ENCODE peak calls at places on chromosomes 4 and X, in five cellular contexts. One of them, this sample, is unnamed.

GRCh38 chr4:116469582-116469981 is 615.8 kb downstream of the TRAM1L1 start:
- DNase-seq in IMR-90: no peak
- DNase-seq in activated CD8-positive, alpha-beta T cell treated with anti-CD3 and anti-CD28 coated beads for 36 hours: no peak
- DNase-seq in nephron progenitor cell: no peak
- DNase-seq in HFFc6: no peak
- DNase-seq in this sample: no peak

GRCh38 chr4:106034205-106034604 is 138.9 kb downstream of the NPNT start:
- DNase-seq in IMR-90: no peak
- DNase-seq in activated CD8-positive, alpha-beta T cell treated with anti-CD3 and anti-CD28 coated beads for 36 hours: no peak
- DNase-seq in nephron progenitor cell: no peak
- DNase-seq in HFFc6: peak
- DNase-seq in this sample: no peak

GRCh38 chrX:74419861-74420193 is 1.5 kb upstream of the SLC16A2 start:
- DNase-seq in IMR-90: no peak
- DNase-seq in activated CD8-positive, alpha-beta T cell treated with anti-CD3 and anti-CD28 coated beads for 36 hours: peak
- DNase-seq in nephron progenitor cell: no peak
- DNase-seq in HFFc6: no peak
- DNase-seq in this sample: peak

GRCh38 chr4:73653695-73654106 is 33.5 kb upstream of the RASSF6 start:
- DNase-seq in IMR-90: peak
- DNase-seq in activated CD8-positive, alpha-beta T cell treated with anti-CD3 and anti-CD28 coated beads for 36 hours: peak
- DNase-seq in nephron progenitor cell: no peak
- DNase-seq in HFFc6: no peak
- DNase-seq in this sample: peak

GRCh38 chrX:19824603-19825002 is 62.8 kb downstream of the SH3KBP1 start:
- DNase-seq in IMR-90: peak
- DNase-seq in activated CD8-positive, alpha-beta T cell treated with anti-CD3 and anti-CD28 coated beads for 36 hours: peak
- DNase-seq in nephron progenitor cell: no peak
- DNase-seq in HFFc6: peak
- DNase-seq in this sample: no peak

GRCh38 chrX:110558406-110558805 is 199.8 kb downstream of the RTL9 start:
- DNase-seq in IMR-90: no peak
- DNase-seq in activated CD8-positive, alpha-beta T cell treated with anti-CD3 and anti-CD28 coated beads for 36 hours: no peak
- DNase-seq in nephron progenitor cell: no peak
- DNase-seq in HFFc6: no peak
- DNase-seq in this sample: no peak

GRCh38 chr4:157114671-157115070 is 38.7 kb downstream of the GLRB start:
- DNase-seq in IMR-90: no peak
- DNase-seq in activated CD8-positive, alpha-beta T cell treated with anti-CD3 and anti-CD28 coated beads for 36 hours: no peak
- DNase-seq in nephron progenitor cell: no peak
- DNase-seq in HFFc6: no peak
- DNase-seq in this sample: no peak

GRCh38 chr4:52057196-52057595 is 6.1 kb downstream of the SPATA18 start:
- DNase-seq in IMR-90: no peak
- DNase-seq in activated CD8-positive, alpha-beta T cell treated with anti-CD3 and anti-CD28 coated beads for 36 hours: no peak
- DNase-seq in nephron progenitor cell: no peak
- DNase-seq in HFFc6: no peak
- DNase-seq in this sample: no peak

GRCh38 chr4:132593717-132594400 is 555.2 kb upstream of the PCDH10 start:
- DNase-seq in IMR-90: no peak
- DNase-seq in activated CD8-positive, alpha-beta T cell treated with anti-CD3 and anti-CD28 coated beads for 36 hours: no peak
- DNase-seq in nephron progenitor cell: no peak
- DNase-seq in HFFc6: peak
- DNase-seq in this sample: no peak

GRCh38 chr4:71211748-71212147 is 127.1 kb upstream of the SLC4A4 start:
- DNase-seq in IMR-90: no peak
- DNase-seq in activated CD8-positive, alpha-beta T cell treated with anti-CD3 and anti-CD28 coated beads for 36 hours: no peak
- DNase-seq in nephron progenitor cell: no peak
- DNase-seq in HFFc6: no peak
- DNase-seq in this sample: no peak

DNA sequence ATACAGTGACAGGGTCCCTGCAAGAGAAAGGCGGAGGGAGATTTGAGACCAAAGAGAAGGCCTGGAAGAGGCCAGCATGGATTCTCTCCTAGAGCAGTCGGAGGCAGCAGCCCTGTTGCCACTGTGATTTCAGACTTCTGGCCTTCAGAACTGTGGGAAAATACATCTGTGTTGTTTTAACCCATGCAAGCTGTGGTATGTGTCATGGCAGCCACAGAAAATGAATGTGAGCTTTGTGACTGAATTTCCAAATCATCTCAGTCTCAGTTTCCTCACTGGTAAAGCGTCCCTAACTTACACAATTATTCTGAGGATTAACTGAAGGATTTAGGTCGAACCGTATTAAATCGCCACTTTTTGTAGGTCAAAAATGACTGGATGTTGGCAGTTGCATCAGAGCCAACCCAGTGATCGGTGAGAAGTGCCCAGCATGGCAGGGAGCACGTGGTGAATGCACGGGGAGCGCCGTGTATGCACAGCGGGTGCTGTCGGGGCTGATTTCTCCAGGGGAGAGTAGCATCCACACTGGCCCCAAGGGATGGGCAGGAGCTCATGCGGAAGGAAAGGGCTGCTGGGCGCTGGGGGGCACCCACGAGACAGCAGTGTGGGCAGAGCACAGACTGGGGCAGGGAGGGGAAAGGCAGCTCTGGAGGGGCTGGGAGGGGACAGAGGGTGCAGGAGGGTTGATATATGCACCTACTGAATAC is 23.8 kb upstream of the NSG1 start:
- DNase-seq in IMR-90: no peak
- DNase-seq in activated CD8-positive, alpha-beta T cell treated with anti-CD3 and anti-CD28 coated beads for 36 hours: no peak
- DNase-seq in nephron progenitor cell: no peak
- DNase-seq in HFFc6: no peak
- DNase-seq in this sample: no peak
- TF ChIP-seq CTCF in IMR-90: no peak
- TF ChIP-seq CTCF in activated CD8-positive, alpha-beta T cell treated with anti-CD3 and anti-CD28 coated beads for 36 hours: no peak
- TF ChIP-seq CTCF in nephron progenitor cell: no peak
- TF ChIP-seq CTCF in HFFc6: no peak
- TF ChIP-seq CTCF in this sample: no peak

GRCh38 chr4:41304221-41304620 is 47.5 kb downstream of the UCHL1 start:
- DNase-seq in IMR-90: no peak
- DNase-seq in activated CD8-positive, alpha-beta T cell treated with anti-CD3 and anti-CD28 coated beads for 36 hours: no peak
- DNase-seq in nephron progenitor cell: no peak
- DNase-seq in HFFc6: no peak
- DNase-seq in this sample: no peak
- TF ChIP-seq CTCF in IMR-90: no peak
- TF ChIP-seq CTCF in activated CD8-positive, alpha-beta T cell treated with anti-CD3 and anti-CD28 coated beads for 36 hours: no peak
- TF ChIP-seq CTCF in nephron progenitor cell: no peak
- TF ChIP-seq CTCF in HFFc6: no peak
- TF ChIP-seq CTCF in this sample: no peak

GRCh38 chrX:40734956-40735317 is 405 bp downstream of the MED14 start:
- DNase-seq in IMR-90: no peak
- DNase-seq in activated CD8-positive, alpha-beta T cell treated with anti-CD3 and anti-CD28 coated beads for 36 hours: peak
- DNase-seq in nephron progenitor cell: no peak
- DNase-seq in HFFc6: no peak
- DNase-seq in this sample: no peak

GRCh38 chrX:40736170-40736505 is 796 bp upstream of the MED14 start:
- DNase-seq in IMR-90: no peak
- DNase-seq in activated CD8-positive, alpha-beta T cell treated with anti-CD3 and anti-CD28 coated beads for 36 hours: no peak
- DNase-seq in nephron progenitor cell: no peak
- DNase-seq in HFFc6: no peak
- DNase-seq in this sample: no peak

GRCh38 chrX:40733691-40734090 is 1.7 kb downstream of the MED14 start:
- DNase-seq in IMR-90: no peak
- DNase-seq in activated CD8-positive, alpha-beta T cell treated with anti-CD3 and anti-CD28 coated beads for 36 hours: no peak
- DNase-seq in nephron progenitor cell: no peak
- DNase-seq in HFFc6: no peak
- DNase-seq in this sample: no peak

GRCh38 chrX:40729923-40730584 is 5.3 kb downstream of the MED14 start:
- DNase-seq in IMR-90: no peak
- DNase-seq in activated CD8-positive, alpha-beta T cell treated with anti-CD3 and anti-CD28 coated beads for 36 hours: no peak
- DNase-seq in nephron progenitor cell: no peak
- DNase-seq in HFFc6: no peak
- DNase-seq in this sample: no peak

GRCh38 chrX:40735318-40736169 is at the start of gene MED14:
- DNase-seq in IMR-90: peak
- DNase-seq in activated CD8-positive, alpha-beta T cell treated with anti-CD3 and anti-CD28 coated beads for 36 hours: peak
- DNase-seq in nephron progenitor cell: peak
- DNase-seq in HFFc6: peak
- DNase-seq in this sample: peak
- TF ChIP-seq CTCF in IMR-90: peak
- TF ChIP-seq CTCF in activated CD8-positive, alpha-beta T cell treated with anti-CD3 and anti-CD28 coated beads for 36 hours: peak
- TF ChIP-seq CTCF in nephron progenitor cell: peak
- TF ChIP-seq CTCF in HFFc6: peak
- TF ChIP-seq CTCF in this sample: peak

GRCh38 chrX:6574762-6575161 is 39.8 kb upstream of the VCX3A start:
- DNase-seq in IMR-90: no peak
- DNase-seq in activated CD8-positive, alpha-beta T cell treated with anti-CD3 and anti-CD28 coated beads for 36 hours: no peak
- DNase-seq in nephron progenitor cell: peak
- DNase-seq in HFFc6: no peak
- DNase-seq in this sample: peak
- TF ChIP-seq CTCF in IMR-90: no peak
- TF ChIP-seq CTCF in activated CD8-positive, alpha-beta T cell treated with anti-CD3 and anti-CD28 coated beads for 36 hours: no peak
- TF ChIP-seq CTCF in nephron progenitor cell: peak
- TF ChIP-seq CTCF in HFFc6: no peak
- TF ChIP-seq CTCF in this sample: peak

GRCh38 chrX:1449581-1450149 is 3.0 kb downstream of the ASMTL start:
- DNase-seq in IMR-90: no peak
- DNase-seq in activated CD8-positive, alpha-beta T cell treated with anti-CD3 and anti-CD28 coated beads for 36 hours: no peak
- DNase-seq in nephron progenitor cell: no peak
- DNase-seq in HFFc6: no peak
- DNase-seq in this sample: no peak

GRCh38 chrX:1448793-1449580 is 3.7 kb downstream of the ASMTL start:
- DNase-seq in IMR-90: no peak
- DNase-seq in activated CD8-positive, alpha-beta T cell treated with anti-CD3 and anti-CD28 coated beads for 36 hours: no peak
- DNase-seq in nephron progenitor cell: no peak
- DNase-seq in HFFc6: no peak
- DNase-seq in this sample: no peak

GRCh38 chrX:1451676-1452496 is 823 bp downstream of the ASMTL start:
- DNase-seq in IMR-90: no peak
- DNase-seq in activated CD8-positive, alpha-beta T cell treated with anti-CD3 and anti-CD28 coated beads for 36 hours: no peak
- DNase-seq in nephron progenitor cell: peak
- DNase-seq in HFFc6: no peak
- DNase-seq in this sample: peak

GRCh38 chrX:1451251-1451675 is 1.4 kb downstream of the ASMTL start:
- DNase-seq in IMR-90: no peak
- DNase-seq in activated CD8-positive, alpha-beta T cell treated with anti-CD3 and anti-CD28 coated beads for 36 hours: no peak
- DNase-seq in nephron progenitor cell: no peak
- DNase-seq in HFFc6: no peak
- DNase-seq in this sample: no peak

GRCh38 chrX:1450381-1451161 is 2.1 kb downstream of the ASMTL start:
- DNase-seq in IMR-90: no peak
- DNase-seq in activated CD8-positive, alpha-beta T cell treated with anti-CD3 and anti-CD28 coated beads for 36 hours: no peak
- DNase-seq in nephron progenitor cell: no peak
- DNase-seq in HFFc6: no peak
- DNase-seq in this sample: no peak
- TF ChIP-seq CTCF in IMR-90: no peak
- TF ChIP-seq CTCF in activated CD8-positive, alpha-beta T cell treated with anti-CD3 and anti-CD28 coated beads for 36 hours: no peak
- TF ChIP-seq CTCF in nephron progenitor cell: no peak
- TF ChIP-seq CTCF in HFFc6: peak
- TF ChIP-seq CTCF in this sample: no peak

GRCh38 chrX:92230628-92231027 is 451.5 kb downstream of the PCDH11X start:
- DNase-seq in IMR-90: no peak
- DNase-seq in activated CD8-positive, alpha-beta T cell treated with anti-CD3 and anti-CD28 coated beads for 36 hours: no peak
- DNase-seq in nephron progenitor cell: no peak
- DNase-seq in HFFc6: no peak
- DNase-seq in this sample: no peak

GRCh38 chrX:92231391-92231790 is 452.2 kb downstream of the PCDH11X start:
- DNase-seq in IMR-90: no peak
- DNase-seq in activated CD8-positive, alpha-beta T cell treated with anti-CD3 and anti-CD28 coated beads for 36 hours: no peak
- DNase-seq in nephron progenitor cell: no peak
- DNase-seq in HFFc6: no peak
- DNase-seq in this sample: no peak

GRCh38 chrX:92232182-92232581 is 453.0 kb downstream of the PCDH11X start:
- DNase-seq in IMR-90: peak
- DNase-seq in activated CD8-positive, alpha-beta T cell treated with anti-CD3 and anti-CD28 coated beads for 36 hours: no peak
- DNase-seq in nephron progenitor cell: no peak
- DNase-seq in HFFc6: no peak
- DNase-seq in this sample: peak
- TF ChIP-seq CTCF in IMR-90: peak
- TF ChIP-seq CTCF in activated CD8-positive, alpha-beta T cell treated with anti-CD3 and anti-CD28 coated beads for 36 hours: no peak
- TF ChIP-seq CTCF in nephron progenitor cell: peak
- TF ChIP-seq CTCF in HFFc6: peak
- TF ChIP-seq CTCF in this sample: peak

GRCh38 chr4:43886196-43886595 is 562.4 kb downstream of the KCTD8 start:
- DNase-seq in IMR-90: no peak
- DNase-seq in activated CD8-positive, alpha-beta T cell treated with anti-CD3 and anti-CD28 coated beads for 36 hours: no peak
- DNase-seq in nephron progenitor cell: no peak
- DNase-seq in HFFc6: no peak
- DNase-seq in this sample: no peak

DNA sequence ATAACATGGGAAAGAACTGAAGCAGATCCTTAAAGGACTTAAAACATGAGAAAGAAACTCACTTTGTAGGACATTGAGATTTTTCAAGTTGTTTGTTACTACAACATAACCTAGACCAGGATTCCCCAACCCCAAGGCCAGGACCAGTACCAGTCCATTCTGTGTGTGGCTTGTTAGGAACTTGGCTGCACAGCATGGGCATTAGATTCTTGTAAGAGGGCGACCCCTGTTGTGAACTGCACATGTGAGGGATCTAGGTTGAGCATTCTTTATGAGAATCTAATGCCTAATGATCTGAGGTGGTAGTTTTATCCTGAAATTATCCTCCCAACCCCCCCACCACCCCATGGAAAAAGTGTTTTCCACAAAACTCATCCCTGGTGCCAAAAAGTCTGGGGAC is 566.1 kb downstream of the KCTD8 start:
- DNase-seq in IMR-90: no peak
- DNase-seq in activated CD8-positive, alpha-beta T cell treated with anti-CD3 and anti-CD28 coated beads for 36 hours: no peak
- DNase-seq in nephron progenitor cell: no peak
- DNase-seq in HFFc6: no peak
- DNase-seq in this sample: no peak
- TF ChIP-seq CTCF in IMR-90: no peak
- TF ChIP-seq CTCF in activated CD8-positive, alpha-beta T cell treated with anti-CD3 and anti-CD28 coated beads for 36 hours: no peak
- TF ChIP-seq CTCF in nephron progenitor cell: no peak
- TF ChIP-seq CTCF in HFFc6: no peak
- TF ChIP-seq CTCF in this sample: no peak

GRCh38 chr4:13599159-13599558 is 28.4 kb downstream of the BOD1L1 start:
- DNase-seq in IMR-90: no peak
- DNase-seq in activated CD8-positive, alpha-beta T cell treated with anti-CD3 and anti-CD28 coated beads for 36 hours: no peak
- DNase-seq in nephron progenitor cell: peak
- DNase-seq in HFFc6: no peak
- DNase-seq in this sample: no peak
- TF ChIP-seq CTCF in IMR-90: peak
- TF ChIP-seq CTCF in activated CD8-positive, alpha-beta T cell treated with anti-CD3 and anti-CD28 coated beads for 36 hours: no peak
- TF ChIP-seq CTCF in nephron progenitor cell: peak
- TF ChIP-seq CTCF in HFFc6: peak
- TF ChIP-seq CTCF in this sample: peak

GRCh38 chr4:65580551-65580950 is 89.7 kb downstream of the EPHA5 start:
- DNase-seq in IMR-90: no peak
- DNase-seq in activated CD8-positive, alpha-beta T cell treated with anti-CD3 and anti-CD28 coated beads for 36 hours: no peak
- DNase-seq in nephron progenitor cell: no peak
- DNase-seq in HFFc6: no peak
- DNase-seq in this sample: no peak
- TF ChIP-seq CTCF in IMR-90: no peak
- TF ChIP-seq CTCF in activated CD8-positive, alpha-beta T cell treated with anti-CD3 and anti-CD28 coated beads for 36 hours: no peak
- TF ChIP-seq CTCF in nephron progenitor cell: no peak
- TF ChIP-seq CTCF in HFFc6: no peak
- TF ChIP-seq CTCF in this sample: no peak

This sample was measured in endothelial cell.